ENCODE peak calls at places on chromosomes 13 and 19, in seven cellular contexts. B is transverse colon, J is breast epithelium, F is stomach, S is suprapubic skin, W is GM12878, L is K562. R is an unnamed sample.

GRCh38 chr13:38202730-38203129 is 146.9 kb upstream of the UFM1 start:
- DNase-seq in B (no peak), J (no peak), F (no peak), S (no peak), W (no peak), L (no peak), R (no peak)

GRCh38 chr13:36862002-36862706 is 43.1 kb downstream of the RFXAP start:
- DNase-seq in B (no peak), J (no peak), F (no peak), S (no peak), W (no peak), L (no peak), R (no peak)

GRCh38 chr13:43686557-43686956 is 100.2 kb downstream of the ENOX1 start:
- DNase-seq in B (no peak), J (no peak), F (no peak), S (peak; percentile 56), W (no peak), L (no peak), R (no peak)

GRCh38 chr19:1270168-1270853 is 1.2 kb downstream of the CIRBP start:
- DNase-seq in B (no peak), J (no peak), F (no peak), S (no peak), W (no peak), L (no peak), R (peak; percentile 52)

GRCh38 chr19:24078688-24079087 is 8.3 kb upstream of the ZNF254 start:
- DNase-seq in B (no peak), J (no peak), F (no peak), S (no peak), W (no peak), L (no peak), R (no peak)

GRCh38 chr19:41334793-41335192 is 18.9 kb downstream of the TGFB1 start:
- DNase-seq in B (no peak), J (no peak), F (no peak), S (no peak), W (no peak), L (no peak), R (no peak)

GRCh38 chr13:45219938-45220375 is 19.1 kb upstream of the KCTD4 start:
- DNase-seq in B (no peak), J (no peak), F (no peak), S (no peak), W (no peak), L (no peak), R (no peak)

GRCh38 chr13:97492257-97492656 is 58.3 kb downstream of the RAP2A start:
- DNase-seq in B (no peak), J (no peak), F (no peak), S (no peak), W (no peak), L (no peak), R (no peak)

GRCh38 chr13:27081893-27082292 is 89.7 kb downstream of the USP12 start:
- DNase-seq in B (no peak), J (no peak), F (no peak), S (no peak), W (no peak), L (no peak), R (no peak)

DNA sequence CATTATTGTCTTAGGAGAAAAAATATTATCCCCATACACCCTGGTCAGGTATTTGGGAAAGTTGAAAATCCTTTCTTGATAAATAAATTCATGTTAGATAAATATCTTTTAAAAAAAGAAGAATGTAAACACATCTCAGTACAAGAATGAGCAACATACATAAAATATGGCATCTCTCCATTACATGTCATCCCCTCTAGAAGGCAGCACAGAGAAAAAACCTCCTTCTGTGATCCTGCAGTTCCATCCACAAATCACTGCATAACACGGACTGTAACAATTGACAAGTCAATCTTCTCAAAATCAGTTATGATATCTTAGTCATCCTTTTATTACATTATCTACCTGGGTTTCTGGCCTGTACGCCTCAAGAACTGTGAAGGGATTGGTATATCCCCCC is 683.9 kb upstream of the KLHL1 start:
- DNase-seq in B (no peak), J (no peak), F (no peak), S (no peak), W (no peak), L (no peak), R (no peak)
- TF ChIP-seq CTCF in B (no peak), J (no peak), F (no peak), S (no peak), W (no peak), L (no peak), R (no peak)

DNA sequence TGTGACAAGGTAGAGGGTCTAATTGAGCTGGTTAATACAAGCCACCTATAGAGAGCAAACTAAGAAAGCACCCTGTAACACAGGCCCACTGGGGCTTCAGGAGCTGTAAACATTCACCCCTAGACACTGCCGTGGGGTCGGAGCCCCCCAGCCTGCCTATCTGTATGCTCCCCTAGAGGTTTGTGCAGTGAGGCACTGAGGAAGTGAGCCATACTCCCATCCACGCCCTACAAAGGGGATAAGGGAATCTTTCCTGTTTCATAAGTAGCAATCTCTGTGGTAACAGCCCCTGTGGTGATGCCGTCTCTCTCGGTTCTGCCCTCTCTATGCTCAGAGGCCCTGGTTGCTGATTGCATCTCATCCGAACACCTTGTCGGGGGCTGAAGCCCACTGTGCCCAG is 94.2 kb upstream of the GJB6 start:
- DNase-seq in B (no peak), J (no peak), F (no peak), S (no peak), W (no peak), L (no peak), R (no peak)
- TF ChIP-seq POLR2A in B (no peak), J (no peak), F (no peak), S (no peak), W (no peak), L (no peak), R (no peak)

GRCh38 chr19:48719263-48720171 is at the start of gene MAMSTR:
- DNase-seq in B (no peak), J (no peak), F (no peak), S (peak; percentile 75), W (no peak), L (peak; percentile 41), R (no peak)

GRCh38 chr19:48718711-48719231 is 754 bp downstream of the MAMSTR start:
- DNase-seq in B (no peak), J (no peak), F (no peak), S (no peak), W (no peak), L (no peak), R (no peak)

GRCh38 chr19:48720251-48720612 is 707 bp upstream of the MAMSTR start:
- DNase-seq in B (no peak), J (no peak), F (no peak), S (no peak), W (no peak), L (no peak), R (no peak)

GRCh38 chr19:48722196-48722708 is 2.7 kb upstream of the MAMSTR start:
- DNase-seq in B (no peak), J (no peak), F (no peak), S (no peak), W (no peak), L (no peak), R (no peak)

GRCh38 chr19:48720613-48721296 is 1.2 kb upstream of the MAMSTR start:
- DNase-seq in B (peak; percentile 99), J (peak; percentile 98), F (peak; percentile 97), S (peak; percentile 99), W (peak; percentile 90), L (peak; percentile 90), R (peak; percentile 99)
- TF ChIP-seq POLR2AphosphoS5 in B (peak; percentile 50), J (peak; percentile 89), F (peak; percentile 80), S (peak; percentile 77), W (peak; percentile 46), L (no peak), R (peak; percentile 96)

GRCh38 chr19:16045893-16046292 is 30.4 kb upstream of the TPM4 start:
- DNase-seq in B (no peak), J (no peak), F (no peak), S (no peak), W (no peak), L (no peak), R (no peak)

GRCh38 chr19:16048583-16048982 is 27.7 kb upstream of the TPM4 start:
- DNase-seq in B (no peak), J (no peak), F (no peak), S (no peak), W (no peak), L (no peak), R (no peak)

GRCh38 chr19:16057062-16057461 is 19.2 kb upstream of the TPM4 start:
- DNase-seq in B (no peak), J (no peak), F (no peak), S (no peak), W (no peak), L (no peak), R (no peak)

GRCh38 chr19:16052353-16052752 is 23.9 kb upstream of the TPM4 start:
- DNase-seq in B (no peak), J (no peak), F (no peak), S (no peak), W (no peak), L (no peak), R (no peak)

GRCh38 chr19:16051254-16052025 is 24.9 kb upstream of the TPM4 start:
- DNase-seq in B (no peak), J (no peak), F (no peak), S (no peak), W (no peak), L (no peak), R (no peak)
- TF ChIP-seq CTCF in B (no peak), J (no peak), F (no peak), S (no peak), W (no peak), L (no peak), R (no peak)

GRCh38 chr19:45455707-45456499 is 11.9 kb upstream of the FOSB start:
- DNase-seq in B (peak; percentile 94), J (peak; percentile 95), F (peak; percentile 95), S (peak; percentile 97), W (no peak), L (peak; percentile 84), R (peak; percentile 94)
- TF ChIP-seq POLR2A in B (peak; percentile 52), J (no peak), F (no peak), S (no peak), W (no peak), L (no peak), R (peak; percentile 24)

GRCh38 chr13:106306748-106307277 is 228.6 kb downstream of the EFNB2 start:
- DNase-seq in B (no peak), J (no peak), F (no peak), S (no peak), W (no peak), L (no peak), R (no peak)

GRCh38 chr13:106310450-106310849 is 225.0 kb downstream of the EFNB2 start:
- DNase-seq in B (no peak), J (no peak), F (no peak), S (no peak), W (no peak), L (no peak), R (no peak)

GRCh38 chr13:106314417-106314816 is 221.0 kb downstream of the EFNB2 start:
- DNase-seq in B (no peak), J (no peak), F (no peak), S (no peak), W (no peak), L (no peak), R (no peak)

DNA sequence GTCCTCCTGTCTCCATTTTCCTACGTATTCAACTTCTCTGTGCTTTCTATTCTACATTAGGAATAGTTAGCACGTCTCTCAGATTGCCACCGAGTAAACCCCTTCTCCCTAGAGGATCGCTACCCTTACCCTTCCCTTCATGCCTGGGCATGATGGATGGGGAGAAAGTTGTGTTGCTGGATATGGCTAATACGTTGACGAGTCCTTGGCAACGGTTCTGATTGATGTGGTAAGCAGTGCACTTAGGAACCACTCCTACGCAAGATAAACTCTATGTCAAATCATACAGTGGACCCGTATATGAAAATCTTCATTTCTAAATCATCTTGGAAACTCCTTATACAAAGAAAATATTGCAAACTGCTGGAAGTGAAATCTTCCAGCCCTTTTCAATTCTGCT is 224.5 kb downstream of the EFNB2 start:
- DNase-seq in B (no peak), J (no peak), F (no peak), S (no peak), W (no peak), L (no peak), R (no peak)
- TF ChIP-seq POLR2AphosphoS5 in B (no peak), J (no peak), F (no peak), S (no peak), W (no peak), L (no peak), R (no peak)